ENCODE peak calls at places on chromosome 5, in five cellular contexts. B is left ventricle myocardium inferior, O is neural crest cell, F is lung, U is GM06990. X is an unnamed sample.
A peak's percentile ranks its signal among the peaks of the same experiment; 100 is the strongest.

GRCh38 chr5:23007226-23007625 is 154.1 kb upstream of the CDH12 start:
- DNase-seq in B (no peak), O (no peak), F (no peak), U (no peak), X (no peak)

GRCh38 chr5:109743041-109743531 is 53.4 kb downstream of the MAN2A1 start:
- DNase-seq in B (no peak), O (no peak), F (no peak), U (no peak), X (no peak)

GRCh38 chr5:111248571-111248970 is 24.4 kb downstream of the CAMK4 start:
- DNase-seq in B (no peak), O (no peak), F (no peak), U (no peak), X (no peak)

GRCh38 chr5:80370394-80370793 is 37.5 kb upstream of the ZFYVE16 start:
- DNase-seq in B (no peak), O (no peak), F (no peak), U (no peak), X (no peak)

GRCh38 chr5:118557103-118557805 is 431.1 kb downstream of the DTWD2 start:
- DNase-seq in B (no peak), O (no peak), F (no peak), U (no peak), X (no peak)

GRCh38 chr5:91329273-91329672 is 53.8 kb downstream of the ARRDC3 start:
- DNase-seq in B (no peak), O (no peak), F (no peak), U (no peak), X (no peak)

GRCh38 chr5:107381189-107381856 is 289.4 kb downstream of the EFNA5 start:
- DNase-seq in B (no peak), O (no peak), F (no peak), U (no peak), X (no peak)

GRCh38 chr5:167363065-167363464 is 928.4 kb upstream of the WWC1 start:
- DNase-seq in B (no peak), O (no peak), F (no peak), U (no peak), X (no peak)

GRCh38 chr5:107668933-107669542 is 1.7 kb downstream of the EFNA5 start:
- DNase-seq in B (no peak), O (no peak), F (no peak), U (no peak), X (peak; percentile 84)

GRCh38 chr5:160657622-160658458 is 194.2 kb downstream of the ATP10B start:
- DNase-seq in B (no peak), O (no peak), F (no peak), U (no peak), X (no peak)

GRCh38 chr5:140840978-140841962 is at the start of gene PCDHA8:
- DNase-seq in B (no peak), O (no peak), F (no peak), U (no peak), X (no peak)

GRCh38 chr5:90474235-90475107 is at the start of the genes MBLAC2 and POLR3G:
- DNase-seq in B (peak; percentile 90), O (peak; percentile 90), F (peak; percentile 96), U (peak; percentile 93), X (peak; percentile 97)

GRCh38 chr5:57650360-57651069 is 167.9 kb upstream of the ACTBL2 start:
- DNase-seq in B (no peak), O (no peak), F (no peak), U (peak; percentile 11), X (no peak)

GRCh38 chr5:59021286-59021673 is 438.4 kb downstream of the RAB3C start:
- DNase-seq in B (no peak), O (no peak), F (no peak), U (no peak), X (no peak)

GRCh38 chr5:181170996-181171395 is 23.6 kb downstream of the OR2V2 start:
- DNase-seq in B (no peak), O (no peak), F (no peak), U (no peak), X (no peak)

GRCh38 chr5:13957032-13957645 is 12.7 kb upstream of the DNAH5 start:
- DNase-seq in B (no peak), O (peak; percentile 43), F (no peak), U (no peak), X (peak; percentile 61)

GRCh38 chr5:168724227-168724626 is 145.1 kb upstream of the PANK3 start:
- DNase-seq in B (no peak), O (no peak), F (no peak), U (no peak), X (no peak)

GRCh38 chr5:96144289-96144688 is 182.6 kb upstream of the ELL2 start:
- DNase-seq in B (no peak), O (no peak), F (no peak), U (no peak), X (no peak)

GRCh38 chr5:33795532-33795931 is 96.3 kb downstream of the ADAMTS12 start:
- DNase-seq in B (no peak), O (no peak), F (no peak), U (no peak), X (no peak)

GRCh38 chr5:130024006-130024405 is 119.7 kb downstream of the CHSY3 start:
- DNase-seq in B (no peak), O (no peak), F (no peak), U (no peak), X (no peak)

GRCh38 chr5:174425964-174426290 is 298.5 kb upstream of the MSX2 start:
- DNase-seq in B (no peak), O (no peak), F (no peak), U (no peak), X (no peak)

GRCh38 chr5:177429248-177430045 is 3.0 kb downstream of the GRK6 start:
- DNase-seq in B (peak; percentile 67), O (no peak), F (peak; percentile 82), U (peak; percentile 77), X (no peak)

GRCh38 chr5:173646684-173647083 is 30.2 kb upstream of the BOD1 start:
- DNase-seq in B (no peak), O (no peak), F (no peak), U (no peak), X (no peak)

GRCh38 chr5:95822408-95823240 is at the start of gene GLRX:
- DNase-seq in B (peak; percentile 64), O (peak; percentile 38), F (peak; percentile 77), U (peak; percentile 59), X (peak; percentile 89)

GRCh38 chr5:1508679-1509290 is 15.0 kb downstream of the LPCAT1 start:
- DNase-seq in B (peak; percentile 10), O (no peak), F (no peak), U (peak; percentile 10), X (no peak)

GRCh38 chr5:115098041-115098702 is 71.5 kb downstream of the TRIM36 start:
- DNase-seq in B (no peak), O (peak; percentile 13), F (peak; percentile 43), U (peak; percentile 15), X (peak; percentile 64)

GRCh38 chr5:38725419-38725865 is 120.4 kb upstream of the OSMR start:
- DNase-seq in B (no peak), O (peak; percentile 52), F (no peak), U (no peak), X (peak; percentile 36)

GRCh38 chr5:13708432-13708831 is 236.1 kb downstream of the DNAH5 start:
- DNase-seq in B (no peak), O (no peak), F (no peak), U (no peak), X (no peak)

GRCh38 chr5:67963789-67964519 is 251.6 kb upstream of the PIK3R1 start:
- DNase-seq in B (no peak), O (no peak), F (no peak), U (no peak), X (no peak)

GRCh38 chr5:69498384-69498783 is 5.8 kb downstream of the OCLN start:
- DNase-seq in B (no peak), O (no peak), F (no peak), U (no peak), X (no peak)

GRCh38 chr5:135594416-135594960 is 15.7 kb upstream of the CXCL14 start:
- DNase-seq in B (no peak), O (no peak), F (no peak), U (no peak), X (no peak)

GRCh38 chr5:179279347-179280094 is 65.7 kb downstream of the ADAMTS2 start:
- DNase-seq in B (no peak), O (no peak), F (no peak), U (no peak), X (no peak)

GRCh38 chr5:141637266-141637692 is 482 bp downstream of the RELL2 start:
- DNase-seq in B (no peak), O (peak; percentile 30), F (no peak), U (peak; percentile 74), X (peak; percentile 83)

GRCh38 chr5:1136814-1137213 is 25.0 kb upstream of the SLC12A7 start:
- DNase-seq in B (no peak), O (no peak), F (no peak), U (no peak), X (no peak)

GRCh38 chr5:431001-431710 is 11.8 kb upstream of the EXOC3 start:
- DNase-seq in B (no peak), O (peak; percentile 69), F (no peak), U (peak; percentile 58), X (peak; percentile 76)

GRCh38 chr5:170397059-170397458 is 7.9 kb upstream of the KCNMB1 start:
- DNase-seq in B (no peak), O (no peak), F (no peak), U (no peak), X (no peak)

GRCh38 chr5:153613143-153613542 is 122.7 kb downstream of the GRIA1 start:
- DNase-seq in B (no peak), O (no peak), F (no peak), U (no peak), X (no peak)

GRCh38 chr5:60274704-60275103 is 381.2 kb upstream of the PDE4D start:
- DNase-seq in B (no peak), O (no peak), F (no peak), U (no peak), X (no peak)

GRCh38 chr5:84088996-84089395 is 295.7 kb downstream of the EDIL3 start:
- DNase-seq in B (no peak), O (no peak), F (no peak), U (no peak), X (no peak)

GRCh38 chr5:142201471-142201887 is 92.9 kb downstream of the NDFIP1 start:
- DNase-seq in B (no peak), O (no peak), F (no peak), U (no peak), X (no peak)

X was measured in retina.